ENCODE peak calls at places on chromosomes 16 and 17, in ten cellular contexts. N is cardiac fibroblast, S is IMR-90, E is AG10803, C is HL-60, D is fibroblast of lung, M is stomach, Q is PC-9, G is Peyer's patch, K is GM23338. J is an unnamed sample.

GRCh38 chr17:17127730-17128291 is 78.3 kb downstream of the PLD6 start:
- DNase-seq in N (no peak), S (peak; percentile 32), E (no peak), C (no peak), D (no peak), M (no peak), Q (no peak), G (no peak), K (no peak), J (no peak)

GRCh38 chr16:88856828-88857727 is at the start of the genes GALNS and TRAPPC2L:
- DNase-seq in N (peak; percentile 95), S (peak; percentile 91), E (peak; percentile 90), C (peak; percentile 71), D (peak; percentile 95), M (peak; percentile 100), Q (peak; percentile 77), G (peak; percentile 100), K (peak; percentile 99), J (peak; percentile 54)

GRCh38 chr16:83470406-83470805 is 337.4 kb upstream of the HSBP1 start:
- DNase-seq in N (peak; percentile 39), S (peak; percentile 45), E (peak; percentile 69), C (no peak), D (no peak), M (no peak), Q (no peak), G (no peak), K (no peak), J (no peak)

GRCh38 chr16:2953706-2954105 is 10.4 kb upstream of the KREMEN2 start:
- DNase-seq in N (no peak), S (no peak), E (no peak), C (no peak), D (no peak), M (no peak), Q (no peak), G (no peak), K (no peak), J (no peak)

GRCh38 chr17:80327518-80327917 is 66.9 kb downstream of the RNF213 start:
- DNase-seq in N (no peak), S (no peak), E (no peak), C (peak; percentile 21), D (no peak), M (no peak), Q (no peak), G (no peak), K (no peak), J (no peak)

GRCh38 chr17:57496382-57496781 is 240.1 kb downstream of the MSI2 start:
- DNase-seq in N (no peak), S (no peak), E (no peak), C (no peak), D (no peak), M (no peak), Q (no peak), G (no peak), K (no peak), J (no peak)

GRCh38 chr17:7219812-7220592 is at the start of the genes ACADVL and DLG4:
- DNase-seq in N (peak; percentile 85), S (peak; percentile 86), E (peak; percentile 83), C (no peak), D (peak; percentile 88), M (peak; percentile 91), Q (peak; percentile 98), G (peak; percentile 91), K (peak; percentile 95), J (peak; percentile 98)

GRCh38 chr16:71796501-71796900 is 12.1 kb downstream of the AP1G1 start:
- DNase-seq in N (no peak), S (no peak), E (peak; percentile 27), C (no peak), D (no peak), M (no peak), Q (no peak), G (no peak), K (no peak), J (no peak)

GRCh38 chr17:55437165-55437605 is 15.6 kb upstream of the MMD start:
- DNase-seq in N (no peak), S (no peak), E (no peak), C (no peak), D (no peak), M (no peak), Q (no peak), G (no peak), K (no peak), J (no peak)

GRCh38 chr16:54336805-54337204 is 50.2 kb upstream of the IRX3 start:
- DNase-seq in N (no peak), S (no peak), E (no peak), C (no peak), D (no peak), M (no peak), Q (no peak), G (no peak), K (no peak), J (no peak)

GRCh38 chr16:57609541-57610401 is 18.7 kb upstream of the ADGRG1 start:
- DNase-seq in N (no peak), S (peak; percentile 54), E (no peak), C (no peak), D (peak; percentile 41), M (peak; percentile 79), Q (no peak), G (no peak), K (no peak), J (no peak)

GRCh38 chr16:72072514-72073342 is 9.7 kb downstream of the HPR start:
- DNase-seq in N (no peak), S (no peak), E (no peak), C (no peak), D (peak; percentile 49), M (no peak), Q (no peak), G (no peak), K (peak; percentile 33), J (no peak)

GRCh38 chr17:55830699-55831098 is 79.8 kb downstream of the PCTP start:
- DNase-seq in N (no peak), S (no peak), E (no peak), C (no peak), D (no peak), M (no peak), Q (no peak), G (no peak), K (no peak), J (no peak)

GRCh38 chr16:24610421-24610765 is 71.0 kb downstream of the RBBP6 start:
- DNase-seq in N (peak; percentile 38), S (peak; percentile 1), E (peak; percentile 21), C (no peak), D (peak; percentile 28), M (no peak), Q (no peak), G (no peak), K (peak; percentile 73), J (no peak)

GRCh38 chr17:77209330-77209748 is 68.6 kb downstream of the SEC14L1 start:
- DNase-seq in N (no peak), S (no peak), E (no peak), C (no peak), D (no peak), M (peak; percentile 73), Q (no peak), G (no peak), K (no peak), J (no peak)

GRCh38 chr17:77212081-77212832 is 71.5 kb downstream of the SEC14L1 start:
- DNase-seq in N (no peak), S (no peak), E (no peak), C (no peak), D (no peak), M (no peak), Q (no peak), G (no peak), K (no peak), J (no peak)

GRCh38 chr17:77211681-77212080 is 70.9 kb downstream of the SEC14L1 start:
- DNase-seq in N (no peak), S (no peak), E (no peak), C (no peak), D (no peak), M (no peak), Q (no peak), G (no peak), K (no peak), J (no peak)

GRCh38 chr17:77210331-77210730 is 69.6 kb downstream of the SEC14L1 start:
- DNase-seq in N (no peak), S (no peak), E (no peak), C (no peak), D (no peak), M (no peak), Q (no peak), G (no peak), K (no peak), J (no peak)

DNA sequence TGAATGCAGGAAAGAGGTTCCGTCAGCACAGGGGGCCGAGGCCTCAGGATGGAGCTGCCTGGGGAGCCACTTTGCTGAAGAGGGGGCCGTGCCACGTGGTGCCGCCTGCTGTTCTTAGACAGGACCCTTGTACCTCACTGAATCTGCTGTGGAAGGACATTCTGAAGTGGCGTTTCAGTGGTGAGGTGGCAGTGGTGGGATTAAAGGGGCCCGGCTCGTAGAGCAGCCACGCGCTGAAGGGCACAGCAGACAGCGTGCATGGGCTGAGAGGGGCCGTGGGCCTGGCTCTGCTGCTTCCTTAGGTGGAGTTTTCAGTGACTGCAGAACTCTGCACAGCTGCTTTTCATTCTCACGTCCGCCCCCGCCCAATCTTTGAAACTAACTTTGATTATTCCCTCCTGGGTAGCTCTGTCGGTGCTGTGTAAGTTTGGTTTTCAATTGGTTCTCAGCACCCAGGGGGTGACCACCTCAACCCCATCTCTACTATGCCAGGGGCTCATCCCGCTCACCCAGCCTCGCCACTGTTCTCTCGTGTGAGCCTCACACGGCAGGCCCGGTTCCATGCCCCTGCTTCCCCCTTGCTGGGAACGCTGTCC is 70.3 kb downstream of the SEC14L1 start:
- DNase-seq in N (no peak), S (no peak), E (no peak), C (no peak), D (no peak), M (no peak), Q (no peak), G (no peak), K (no peak), J (no peak)
- H3K4me3 ChIP-seq in N (no peak overlapping the region), S (no peak overlapping the region), E (no peak overlapping the region), C (no peak overlapping the region), D (no peak overlapping the region), M (no peak overlapping the region), Q (no peak overlapping the region), G (no peak overlapping the region), K (no peak overlapping the region), J (no peak overlapping the region)

GRCh38 chr16:29315916-29316517 is 90.5 kb downstream of the NPIPB11 start:
- DNase-seq in N (no peak), S (no peak), E (no peak), C (no peak), D (no peak), M (no peak), Q (no peak), G (no peak), K (peak; percentile 54), J (no peak)
- TF ChIP-seq CTCF in N (no peak), S (no peak), E (no peak), C (no peak), D (no peak), M (no peak), Q (peak; percentile 29), G (no peak), K (peak; percentile 26), J (peak; percentile 18)

GRCh38 chr16:23183486-23183862 is 929 bp downstream of the SCNN1G start:
- DNase-seq in N (no peak), S (no peak), E (no peak), C (no peak), D (no peak), M (no peak), Q (no peak), G (no peak), K (no peak), J (no peak)
- H3K4me3 ChIP-seq in N (no peak overlapping the region), S (no peak overlapping the region), E (no peak overlapping the region), C (no peak overlapping the region), D (no peak overlapping the region), M (peak overlapping the region; percentile 49), Q (peak overlapping the region; percentile 81), G (no peak overlapping the region), K (peak overlapping the region; percentile 85), J (peak overlapping the region; percentile 57)

GRCh38 chr17:11240841-11241610 is at the start of gene SHISA6:
- DNase-seq in N (no peak), S (no peak), E (no peak), C (no peak), D (no peak), M (no peak), Q (no peak), G (no peak), K (peak; percentile 43), J (no peak)
- TF ChIP-seq CTCF in N (no peak), S (no peak), E (no peak), C (no peak), D (no peak), M (no peak), Q (no peak), G (no peak), K (no peak), J (peak; percentile 39)

J was measured in LNCaP clone FGC.